ENCODE peak calls at places on chromosomes 13 and 19, in five cellular contexts. X is psoas muscle, N is A549, D is IMR-90, M is left ventricle myocardium inferior. J is an unnamed sample. For H3K9me3, the result is how much of the 10 kb centered on the place peaks cover.

GRCh38 chr13:83121904-83122303 is 760.4 kb downstream of the SLITRK1 start:
- DNase-seq in X (no peak), N (no peak), D (peak), M (no peak), J (no peak)

GRCh38 chr19:46725036-46725820 is 8.3 kb upstream of the PRKD2 start:
- DNase-seq in X (no peak), N (no peak), D (no peak), M (no peak), J (peak)

GRCh38 chr19:13056052-13056660 is 46.5 kb downstream of the LYL1 start:
- DNase-seq in X (no peak), N (no peak), D (peak), M (peak), J (peak)

GRCh38 chr19:46442808-46443450 is 14.2 kb upstream of the PNMA8C start:
- DNase-seq in X (no peak), N (peak), D (peak), M (no peak), J (no peak)

GRCh38 chr13:59024434-59024833 is 1139.3 kb downstream of the DIAPH3 start:
- DNase-seq in X (no peak), N (no peak), D (no peak), M (no peak), J (no peak)

GRCh38 chr19:28444371-28444770 is 768.6 kb downstream of the UQCRFS1 start:
- DNase-seq in X (no peak), N (no peak), D (no peak), M (no peak), J (no peak)

GRCh38 chr19:13207237-13208130 is 57.3 kb downstream of the IER2 start:
- DNase-seq in X (peak), N (no peak), D (no peak), M (peak), J (no peak)

GRCh38 chr13:113656831-113657671 is 947 bp downstream of the ATP4B start:
- DNase-seq in X (peak), N (no peak), D (no peak), M (peak), J (peak)

GRCh38 chr19:16872728-16873127 is 16.1 kb upstream of the F2RL3 start:
- DNase-seq in X (no peak), N (no peak), D (no peak), M (no peak), J (no peak)

GRCh38 chr19:33950141-33950805 is 153.6 kb downstream of the KCTD15 start:
- DNase-seq in X (no peak), N (no peak), D (no peak), M (no peak), J (no peak)

GRCh38 chr19:18672606-18673337 is 10.7 kb upstream of the CRTC1 start:
- DNase-seq in X (peak), N (no peak), D (peak), M (no peak), J (no peak)

GRCh38 chr19:3319643-3320353 is 46.6 kb upstream of the NFIC start:
- DNase-seq in X (no peak), N (no peak), D (no peak), M (no peak), J (no peak)

GRCh38 chr19:13849277-13849676 is 27.7 kb upstream of the NANOS3 start:
- DNase-seq in X (no peak), N (no peak), D (no peak), M (no peak), J (no peak)

GRCh38 chr19:19562665-19563347 is 24.7 kb downstream of the CILP2 start:
- DNase-seq in X (no peak), N (no peak), D (no peak), M (no peak), J (peak)

GRCh38 chr19:39403331-39404312 is 3.0 kb upstream of the ZFP36 start:
- DNase-seq in X (peak), N (peak), D (peak), M (peak), J (peak)

GRCh38 chr19:4916292-4917082 is 7.2 kb downstream of the UHRF1 start:
- DNase-seq in X (no peak), N (no peak), D (no peak), M (no peak), J (no peak)

GRCh38 chr19:30649934-30650614 is 277.9 kb downstream of the ZNF536 start:
- DNase-seq in X (no peak), N (peak), D (peak), M (no peak), J (no peak)

GRCh38 chr13:113968463-113969310 is 5.2 kb downstream of the C13orf46 start:
- DNase-seq in X (peak), N (no peak), D (no peak), M (peak), J (peak)

GRCh38 chr13:37453246-37453645 is 145.3 kb downstream of the POSTN start:
- DNase-seq in X (no peak), N (no peak), D (no peak), M (no peak), J (no peak)

GRCh38 chr13:101397742-101398141 is 18.6 kb downstream of the NALCN start:
- DNase-seq in X (no peak), N (no peak), D (peak), M (no peak), J (peak)

GRCh38 chr13:98829541-98829940 is 77.1 kb upstream of the SLC15A1 start:
- DNase-seq in X (no peak), N (no peak), D (no peak), M (no peak), J (no peak)

GRCh38 chr19:13260883-13261653 is 110.9 kb downstream of the IER2 start:
- DNase-seq in X (no peak), N (peak), D (peak), M (no peak), J (no peak)

GRCh38 chr19:44278181-44278690 is 18.6 kb downstream of the ZNF233 start:
- DNase-seq in X (no peak), N (no peak), D (peak), M (no peak), J (no peak)

GRCh38 chr13:64704121-64704520 is 2526.0 kb downstream of the PCDH9 start:
- DNase-seq in X (no peak), N (no peak), D (no peak), M (no peak), J (no peak)

GRCh38 chr13:104984296-104984818 is 1551.1 kb downstream of the EFNB2 start:
- DNase-seq in X (no peak), N (no peak), D (peak), M (peak), J (no peak)

GRCh38 chr19:29543381-29543780 is 17.6 kb downstream of the VSTM2B start:
- DNase-seq in X (no peak), N (no peak), D (no peak), M (no peak), J (no peak)

GRCh38 chr13:105442941-105443340 is 1092.5 kb downstream of the EFNB2 start:
- DNase-seq in X (no peak), N (peak), D (peak), M (no peak), J (no peak)

GRCh38 chr13:47179321-47179720 is 282.5 kb upstream of the HTR2A start:
- DNase-seq in X (no peak), N (no peak), D (no peak), M (no peak), J (no peak)

GRCh38 chr19:16398530-16399241 is 73.1 kb downstream of the EPS15L1 start:
- DNase-seq in X (peak), N (no peak), D (peak), M (no peak), J (no peak)

GRCh38 chr13:76921516-76921915 is 26.8 kb upstream of the ACOD1 start:
- DNase-seq in X (no peak), N (no peak), D (no peak), M (no peak), J (no peak)

DNA sequence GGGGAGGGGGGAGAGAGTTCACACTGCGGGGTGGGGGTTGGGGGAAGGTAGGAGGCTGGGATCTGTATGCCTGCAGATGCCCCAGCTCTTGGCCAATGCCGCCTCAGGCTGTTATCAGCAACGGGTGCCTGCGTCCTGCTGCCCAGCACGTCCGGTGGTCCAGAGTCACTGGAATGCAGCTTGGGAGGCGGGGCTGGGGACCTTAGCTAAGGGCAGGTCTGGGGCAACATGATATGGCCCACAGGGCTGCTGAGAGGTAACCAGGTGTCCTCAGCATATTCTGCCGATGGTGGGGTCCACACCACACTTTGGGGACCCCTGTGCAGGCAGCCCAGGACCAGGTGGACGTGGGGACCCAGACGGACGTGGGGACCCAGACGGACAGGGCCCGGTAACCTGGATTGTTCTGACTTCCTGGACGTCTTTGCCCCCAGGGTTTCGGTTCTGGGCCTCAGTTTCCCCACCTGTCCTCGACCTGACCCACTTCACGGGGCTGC is 668 bp upstream of the ARHGAP45 start:
- DNase-seq in X (no peak), N (no peak), D (no peak), M (no peak), J (no peak)
- H3K4me3 ChIP-seq in X (peak), N (peak), D (no peak), M (peak), J (peak)

GRCh38 chr19:57302727-57303401 is 17.4 kb upstream of the ZNF543 start:
- DNase-seq in X (no peak), N (no peak), D (no peak), M (no peak), J (no peak)
- H3K9me3 ChIP-seq in X (under half), N (half or more), D (under half), M (under half), J (under half)

GRCh38 chr19:54297759-54298305 is 15.1 kb downstream of the LILRA5 start:
- DNase-seq in X (no peak), N (no peak), D (no peak), M (no peak), J (no peak)
- TF ChIP-seq CTCF in X (no peak), N (no peak), D (no peak), M (no peak), J (no peak)

GRCh38 chr13:30690282-30691188 is 44.8 kb upstream of the ALOX5AP start:
- DNase-seq in X (peak), N (peak), D (peak), M (peak), J (no peak)
- H3K4me3 ChIP-seq in X (peak), N (peak), D (peak), M (peak), J (no peak)

DNA sequence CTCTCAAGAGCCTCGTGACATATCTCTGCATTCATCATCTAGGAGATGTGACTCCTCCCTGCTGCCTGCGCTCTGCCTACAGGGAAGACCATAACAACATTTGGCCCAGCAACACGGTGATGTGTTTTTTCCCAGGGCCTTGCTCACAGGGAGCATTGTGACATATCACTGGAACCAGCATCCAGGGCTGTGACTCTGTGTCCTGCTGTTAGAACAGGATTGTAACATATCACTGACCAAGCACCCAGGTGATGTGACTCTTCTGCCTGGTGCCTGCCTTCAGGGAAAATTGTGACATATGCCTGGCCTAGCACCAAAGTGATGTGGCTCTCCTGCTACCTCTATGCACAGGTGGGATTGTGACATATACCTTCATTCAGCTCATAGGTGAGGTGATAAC is 79.4 kb upstream of the ZNF43 start:
- DNase-seq in X (no peak), N (no peak), D (no peak), M (no peak), J (no peak)
- H3K9me3 ChIP-seq in X (under half), N (under half), D (under half), M (half or more), J (under half)

DNA sequence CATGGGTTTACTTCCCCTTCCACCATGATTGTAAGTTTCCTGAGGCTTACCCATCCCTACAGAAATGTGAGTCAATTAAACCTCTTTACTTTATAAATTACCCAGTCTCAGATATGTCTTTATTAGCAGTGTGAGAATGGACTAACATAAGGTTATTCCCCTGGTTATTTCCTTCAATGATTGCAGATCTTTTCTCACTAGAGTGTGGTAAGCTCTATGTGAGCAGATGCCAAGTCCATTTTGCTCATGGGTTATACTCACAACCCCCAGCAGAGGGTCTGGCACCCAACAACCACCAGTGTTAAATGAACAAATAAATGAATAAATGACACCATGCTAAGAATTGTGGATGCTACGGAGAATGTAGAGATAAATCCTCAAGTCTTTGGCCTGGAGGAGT is 472.8 kb downstream of the LIG4 start:
- DNase-seq in X (no peak), N (no peak), D (no peak), M (no peak), J (no peak)
- TF ChIP-seq CTCF in X (no peak), N (no peak), D (peak), M (no peak), J (no peak)

DNA sequence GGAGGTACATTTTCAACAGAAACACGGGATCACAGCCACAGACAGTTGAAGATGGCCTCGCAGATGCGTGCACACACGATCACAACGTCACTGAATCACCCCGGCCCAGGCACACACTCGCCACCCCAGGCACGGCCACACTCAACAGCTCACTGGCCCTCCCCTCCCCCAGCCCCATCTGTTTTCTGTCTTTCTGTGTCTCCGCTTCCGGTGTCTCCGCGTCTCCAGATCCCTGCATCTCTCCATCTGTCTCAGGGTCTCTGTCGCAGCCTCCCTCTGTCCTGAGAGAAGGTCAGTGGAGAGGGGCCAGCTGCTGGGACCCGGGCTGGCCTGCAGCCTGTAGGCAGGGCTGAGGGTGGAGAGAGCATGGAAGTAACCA is 3.8 kb upstream of the ATP1A3 start:
- DNase-seq in X (no peak), N (no peak), D (no peak), M (no peak), J (no peak)
- H3K4me3 ChIP-seq in X (no peak), N (peak), D (no peak), M (peak), J (no peak)

DNA sequence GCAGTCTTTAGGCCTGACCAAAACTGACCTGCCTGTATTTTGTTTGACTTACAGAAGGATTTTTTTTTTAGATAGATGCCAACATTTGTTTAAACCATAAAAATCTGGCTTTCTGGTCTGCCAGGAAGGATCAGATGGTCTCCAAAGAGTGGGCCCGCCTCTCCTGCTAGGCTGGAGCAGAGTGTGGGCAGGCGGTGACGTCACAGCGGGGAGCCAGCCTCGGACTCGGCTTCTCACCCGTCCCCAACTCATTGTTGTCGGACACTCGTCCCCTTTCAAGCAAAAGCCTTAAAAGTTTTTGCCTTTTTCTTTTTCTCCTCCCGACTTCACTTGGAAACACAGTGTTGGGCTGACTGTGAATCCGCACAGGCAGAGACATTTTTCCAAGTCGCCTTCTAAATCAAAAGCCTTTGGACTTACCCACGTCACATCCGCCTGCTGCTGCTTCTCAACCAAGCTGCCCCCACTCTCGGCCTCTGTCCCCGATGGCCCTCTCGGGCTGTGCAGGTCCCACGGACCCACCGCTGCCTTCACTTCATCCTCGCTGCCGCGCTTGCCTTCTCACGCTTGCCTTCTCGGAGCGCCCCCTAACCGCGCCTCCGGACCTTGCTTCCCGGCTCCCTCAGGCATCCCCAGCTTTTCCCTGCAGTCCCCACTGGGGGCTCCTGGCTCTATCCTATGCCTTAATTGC is 4.1 kb upstream of the ZNF135 start:
- DNase-seq in X (no peak), N (no peak), D (peak), M (peak), J (no peak)
- H3K9me3 ChIP-seq in X (under half), N (half or more), D (half or more), M (under half), J (under half)

DNA sequence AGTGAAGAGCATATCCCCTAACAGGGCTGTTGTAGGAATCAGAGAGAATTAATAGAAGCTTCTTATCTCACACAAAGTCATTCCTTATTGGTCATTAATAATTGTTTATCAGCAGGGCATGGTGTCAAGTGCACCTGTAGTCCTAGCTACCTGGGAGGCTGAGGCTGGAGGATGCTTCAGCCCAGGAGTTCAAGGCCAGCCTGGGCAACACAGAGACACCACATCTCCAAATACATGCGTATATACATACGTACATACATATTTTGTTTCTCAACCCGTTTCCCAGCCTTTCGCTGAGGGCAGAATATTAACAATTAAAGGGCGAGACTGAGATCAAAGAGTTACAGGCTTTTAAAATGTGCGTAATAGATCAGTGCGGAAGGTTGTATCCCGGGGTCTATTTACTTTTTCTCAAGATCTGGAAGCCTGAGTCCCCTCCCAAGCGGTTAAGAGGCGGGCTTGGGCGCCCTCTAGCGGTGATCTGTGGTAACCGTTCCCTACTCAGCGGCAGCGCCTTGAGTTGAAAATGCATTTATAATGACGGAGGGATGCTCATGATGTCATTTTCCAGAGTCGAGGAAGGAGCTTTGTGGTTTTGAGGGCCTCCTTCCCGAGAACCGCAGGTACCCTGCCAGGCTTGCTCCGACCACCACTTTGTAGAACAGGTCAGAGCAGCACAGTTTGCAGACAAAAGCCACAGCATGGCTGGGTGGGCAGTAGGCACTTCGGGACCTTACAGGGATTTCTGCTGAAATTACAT is 169.6 kb upstream of the GPR12 start:
- DNase-seq in X (peak), N (peak), D (peak), M (peak), J (no peak)
- TF ChIP-seq CTCF in X (peak), N (peak), D (peak), M (peak), J (peak)

DNA sequence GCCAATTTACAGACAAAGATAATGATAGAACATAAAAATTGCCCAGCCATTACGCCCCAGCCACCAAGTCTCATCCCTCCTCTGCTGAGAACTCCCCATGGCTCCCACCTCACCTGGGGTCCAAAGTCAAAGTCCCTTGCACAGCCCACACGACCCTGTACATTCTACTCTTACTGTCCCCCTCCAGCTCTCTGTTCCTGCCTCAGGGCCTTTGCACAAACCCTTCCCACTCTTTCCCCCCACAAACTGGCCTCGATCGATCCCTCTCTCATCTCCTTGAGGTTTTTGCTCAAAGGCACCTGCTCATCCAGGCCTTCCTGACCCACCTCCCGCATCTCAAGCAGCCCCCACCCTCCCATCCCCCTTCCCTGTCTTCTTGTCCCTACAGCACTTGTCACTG is 1.3 kb downstream of the DOCK6 start:
- DNase-seq in X (no peak), N (no peak), D (no peak), M (no peak), J (no peak)
- H3K4me3 ChIP-seq in X (peak), N (no peak), D (no peak), M (peak), J (no peak)

J was measured in RWPE2.